ENCODE peak calls at places on chromosome X, in six cellular contexts. J, Q, N, R, L and W are unnamed samples.

GRCh38 chrX:44903107-44903506 is 30.1 kb downstream of the KDM6A start:
- DNase-seq in J (no peak), L (no peak), R (peak; percentile 70), N (peak; percentile 68), Q (peak; percentile 3), W (peak; percentile 4)

GRCh38 chrX:41014776-41015175 is 70.5 kb upstream of the USP9X start:
- DNase-seq in Q (no peak), L (no peak), J (no peak), R (peak; percentile 16), N (no peak), W (no peak)

GRCh38 chrX:8808661-8809060 is 7.5 kb upstream of the FAM9A start:
- DNase-seq in R (no peak), N (no peak), L (no peak), J (no peak), Q (no peak), W (no peak)

GRCh38 chrX:71540801-71541545 is 8.1 kb downstream of the OGT start:
- DNase-seq in R (no peak), L (no peak), N (no peak), Q (no peak), J (no peak), W (no peak)

GRCh38 chrX:153905481-153906095 is 1.1 kb downstream of the AVPR2 start:
- DNase-seq in J (no peak), Q (no peak), L (no peak), R (no peak), N (no peak), W (no peak)

GRCh38 chrX:123807825-123808416 is 51.9 kb upstream of the XIAP start:
- DNase-seq in N (no peak), Q (no peak), J (no peak), L (no peak), R (peak; percentile 70), W (no peak)

GRCh38 chrX:68556036-68556435 is 57.2 kb downstream of the YIPF6 start:
- DNase-seq in L (no peak), N (no peak), R (no peak), Q (no peak), J (no peak), W (no peak)

GRCh38 chrX:47878198-47878597 is 41.5 kb downstream of the ZNF81 start:
- DNase-seq in J (no peak), L (no peak), N (no peak), R (no peak), Q (no peak), W (no peak)

GRCh38 chrX:57583477-57583876 is 8.3 kb upstream of the ZXDB start:
- DNase-seq in J (no peak), Q (no peak), R (no peak), L (no peak), N (no peak), W (no peak)

GRCh38 chrX:123487226-123487625 is 245.6 kb downstream of the THOC2 start:
- DNase-seq in N (no peak), Q (no peak), L (no peak), J (no peak), R (peak; percentile 58), W (no peak)

GRCh38 chrX:151776113-151776790 is 41.7 kb downstream of the CNGA2 start:
- DNase-seq in R (peak; percentile 3), N (no peak), Q (no peak), L (no peak), J (no peak), W (no peak)

GRCh38 chrX:154374361-154375155 is at the start of gene FLNA:
- DNase-seq in J (no peak), R (peak; percentile 22), N (no peak), L (peak; percentile 89), Q (no peak), W (no peak)

GRCh38 chrX:24846551-24847170 is 152.9 kb downstream of the POLA1 start:
- DNase-seq in Q (no peak), N (peak; percentile 64), R (peak; percentile 55), J (no peak), L (no peak), W (no peak)

GRCh38 chrX:22486326-22486725 is 213.6 kb downstream of the CBLL2 start:
- DNase-seq in Q (no peak), N (peak; percentile 1), R (no peak), L (no peak), J (no peak), W (no peak)

GRCh38 chrX:43969504-43970501 is 3.4 kb downstream of the NDP start:
- DNase-seq in J (no peak), R (peak; percentile 14), N (peak; percentile 23), Q (no peak), L (no peak), W (no peak)

GRCh38 chrX:66019974-66020373 is 19.9 kb downstream of the VSIG4 start:
- DNase-seq in R (no peak), N (no peak), J (no peak), L (no peak), Q (no peak), W (no peak)

GRCh38 chrX:66017659-66018170 is 22.2 kb downstream of the VSIG4 start:
- DNase-seq in R (no peak), Q (no peak), J (no peak), L (no peak), N (no peak), W (no peak)

GRCh38 chrX:66019310-66019652 is 20.6 kb downstream of the VSIG4 start:
- DNase-seq in N (no peak), R (no peak), L (no peak), J (no peak), Q (no peak), W (no peak)

GRCh38 chrX:66016905-66017658 is 22.8 kb downstream of the VSIG4 start:
- DNase-seq in Q (no peak), R (no peak), N (no peak), L (no peak), J (no peak), W (no peak)

GRCh38 chrX:66018585-66019309 is 21.1 kb downstream of the VSIG4 start:
- DNase-seq in Q (no peak), R (no peak), L (no peak), J (no peak), N (no peak), W (no peak)
- H3K4me3 ChIP-seq in Q (no peak overlapping the region), R (no peak overlapping the region), L (no peak overlapping the region), J (no peak overlapping the region), N (no peak overlapping the region), W (no peak overlapping the region)

DNA sequence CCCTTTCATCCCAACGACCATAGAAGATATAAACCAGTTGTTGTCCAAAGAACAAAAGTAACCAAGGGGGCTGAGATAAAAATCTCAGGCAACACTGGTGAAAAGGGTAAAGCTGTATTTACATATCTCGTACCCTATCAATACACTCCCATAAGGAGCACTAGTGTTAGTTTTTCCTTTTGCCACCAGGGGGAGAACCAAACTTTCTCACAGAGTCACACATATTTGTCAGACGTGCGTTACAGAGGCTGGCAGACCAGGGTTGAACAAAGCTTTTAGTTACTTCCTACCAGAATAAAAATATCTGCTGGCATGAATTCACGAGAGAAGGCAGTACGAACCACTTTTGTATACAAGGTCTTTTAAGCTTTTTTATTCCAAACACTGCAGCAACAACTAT is 88.3 kb downstream of the AMELX start:
- DNase-seq in N (peak; percentile 78), R (peak; percentile 59), Q (peak; percentile 18), L (peak; percentile 71), J (no peak), W (peak; percentile 49)
- TF ChIP-seq CTCF in N (peak; percentile 66), R (peak; percentile 63), Q (peak; percentile 55), L (no peak), J (peak; percentile 42), W (peak; percentile 57)

GRCh38 chrX:2282490-2283090 is 218.2 kb downstream of the DHRSX start:
- DNase-seq in L (no peak), R (no peak), J (no peak), N (no peak), Q (no peak), W (no peak)

GRCh38 chrX:2284133-2284532 is 216.6 kb downstream of the DHRSX start:
- DNase-seq in Q (no peak), J (no peak), R (no peak), L (no peak), N (no peak), W (no peak)

GRCh38 chrX:2286731-2287130 is 214.0 kb downstream of the DHRSX start:
- DNase-seq in N (no peak), R (no peak), Q (no peak), J (no peak), L (no peak), W (no peak)

GRCh38 chrX:2284601-2285000 is 216.2 kb downstream of the DHRSX start:
- DNase-seq in N (peak; percentile 53), J (no peak), Q (no peak), R (no peak), L (no peak), W (no peak)

GRCh38 chrX:2283111-2283847 is 217.5 kb downstream of the DHRSX start:
- DNase-seq in R (no peak), J (no peak), Q (no peak), N (no peak), L (no peak), W (peak; percentile 66)
- H3K4me3 ChIP-seq in R (no peak overlapping the region), J (no peak overlapping the region), Q (no peak overlapping the region), N (no peak overlapping the region), L (no peak overlapping the region), W (no peak overlapping the region)

GRCh38 chrX:107718156-107718621 is 57.4 kb downstream of the TSC22D3 start:
- DNase-seq in L (peak; percentile 94), Q (peak; percentile 37), J (peak; percentile 62), R (peak; percentile 79), N (peak; percentile 92), W (peak; percentile 64)
- TF ChIP-seq CTCF in L (peak; percentile 79), Q (peak; percentile 64), J (peak; percentile 58), R (peak; percentile 72), N (peak; percentile 76), W (peak; percentile 73)

DNA sequence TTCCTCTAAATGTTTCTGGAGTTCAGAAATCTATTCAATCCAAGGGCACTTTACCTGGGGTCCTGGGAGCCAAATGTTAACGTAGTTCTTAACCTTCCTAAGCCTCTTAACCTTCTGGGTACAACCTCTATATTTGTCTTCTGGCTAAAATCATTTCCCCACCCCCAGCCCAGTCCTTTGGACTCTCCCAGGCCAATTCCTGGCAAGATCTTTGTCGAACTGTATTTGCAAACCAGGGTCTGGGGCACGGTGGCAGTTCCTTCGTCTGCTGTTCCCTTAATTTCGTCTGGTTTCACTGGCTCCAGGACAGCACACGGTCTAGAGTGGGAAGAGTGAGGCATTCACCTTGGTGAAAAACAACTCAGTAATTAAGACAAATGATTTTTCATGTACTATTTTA is 811 bp upstream of the SLC25A5 start:
- DNase-seq in J (no peak), L (no peak), R (no peak), N (no peak), Q (no peak), W (no peak)
- H3K4me3 ChIP-seq in J (no peak overlapping the region), L (no peak overlapping the region), R (no peak overlapping the region), N (no peak overlapping the region), Q (no peak overlapping the region), W (no peak overlapping the region)